ENCODE peak calls at places on chromosomes 5 and 9, in five cellular contexts. Y is naive thymus-derived CD8-positive, alpha-beta T cell; P is CD8-positive, alpha-beta T cell; F is stimulated activated CD8-positive, alpha-beta memory T cell treated with anti-CD3 and anti-CD28 coated beads, Interleukin-15, amount 100 ng/mL, for 24 hours; H is NCI-H187. S is an unnamed sample.

GRCh38 chr9:88932766-88933165 is 58.5 kb upstream of the S1PR3 start:
- DNase-seq in Y (no peak), P (no peak), F (no peak), H (no peak), S (no peak)

GRCh38 chr5:55409775-55410174 is 102.0 kb downstream of the MTREX start:
- DNase-seq in Y (no peak), P (no peak), F (no peak), H (no peak), S (no peak)

GRCh38 chr9:129497064-129497836 is 123.7 kb downstream of the C9orf50 start:
- DNase-seq in Y (no peak), P (no peak), F (no peak), H (no peak), S (no peak)

GRCh38 chr9:4866239-4866969 is 73.7 kb downstream of the RCL1 start:
- DNase-seq in Y (no peak), P (no peak), F (no peak), H (no peak), S (no peak)

GRCh38 chr5:180801596-180802324 is 846 bp downstream of the MGAT1 start:
- DNase-seq in Y (no peak), P (no peak), F (no peak), H (no peak), S (no peak)

GRCh38 chr5:72082048-72082447 is 25.2 kb upstream of the MAP1B start:
- DNase-seq in Y (no peak), P (no peak), F (no peak), H (no peak), S (no peak)

GRCh38 chr9:127519301-127520166 is 68.2 kb downstream of the LRSAM1 start:
- DNase-seq in Y (no peak), P (no peak), F (no peak), H (no peak), S (no peak)

GRCh38 chr5:45578270-45578669 is 117.9 kb downstream of the HCN1 start:
- DNase-seq in Y (no peak), P (no peak), F (no peak), H (no peak), S (no peak)

GRCh38 chr5:73030995-73031394 is 75.2 kb downstream of the FCHO2 start:
- DNase-seq in Y (no peak), P (no peak), F (no peak), H (no peak), S (no peak)

GRCh38 chr9:35487066-35487465 is 2.8 kb upstream of the RUSC2 start:
- DNase-seq in Y (no peak), P (no peak), F (no peak), H (no peak), S (no peak)

GRCh38 chr9:134326754-134327526 is 685 bp downstream of the RXRA start:
- DNase-seq in Y (no peak), P (no peak), F (no peak), H (no peak), S (no peak)

GRCh38 chr9:105329729-105330082 is 85.3 kb downstream of the SLC44A1 start:
- DNase-seq in Y (no peak), P (no peak), F (no peak), H (no peak), S (no peak)

GRCh38 chr9:133664651-133665050 is 28.5 kb downstream of the DBH start:
- DNase-seq in Y (no peak), P (no peak), F (no peak), H (no peak), S (no peak)

GRCh38 chr5:137633896-137634295 is 102.0 kb downstream of the KLHL3 start:
- DNase-seq in Y (no peak), P (no peak), F (no peak), H (no peak), S (no peak)

GRCh38 chr5:116395178-116395577 is 179.4 kb downstream of the SEMA6A start:
- DNase-seq in Y (no peak), P (no peak), F (no peak), H (peak; percentile 99), S (no peak)

GRCh38 chr5:159133041-159133741 is 33.5 kb upstream of the EBF1 start:
- DNase-seq in Y (no peak), P (no peak), F (no peak), H (peak; percentile 2), S (peak; percentile 41)

GRCh38 chr5:166845044-166845443 is 1446.4 kb upstream of the WWC1 start:
- DNase-seq in Y (no peak), P (no peak), F (no peak), H (no peak), S (no peak)

GRCh38 chr9:2664675-2665065 is 43.1 kb downstream of the VLDLR start:
- DNase-seq in Y (no peak), P (no peak), F (no peak), H (no peak), S (no peak)

GRCh38 chr5:81626524-81626923 is 124.4 kb downstream of the SSBP2 start:
- DNase-seq in Y (no peak), P (no peak), F (no peak), H (no peak), S (no peak)

GRCh38 chr5:149367249-149367971 is 9.6 kb downstream of the PCYOX1L start:
- DNase-seq in Y (peak; percentile 17), P (peak; percentile 35), F (no peak), H (peak; percentile 67), S (peak; percentile 49)

GRCh38 chr5:55407059-55407684 is 99.4 kb downstream of the MTREX start:
- DNase-seq in Y (no peak), P (no peak), F (no peak), H (no peak), S (no peak)

GRCh38 chr5:72625369-72625768 is 118.2 kb upstream of the ZNF366 start:
- DNase-seq in Y (no peak), P (no peak), F (no peak), H (no peak), S (no peak)

GRCh38 chr5:144510845-144511580 is 340.3 kb downstream of the KCTD16 start:
- DNase-seq in Y (no peak), P (no peak), F (no peak), H (no peak), S (no peak)

GRCh38 chr9:36325081-36325828 is 67.0 kb upstream of the GNE start:
- DNase-seq in Y (no peak), P (no peak), F (no peak), H (no peak), S (no peak)

GRCh38 chr5:177972613-177973012 is 23.4 kb downstream of the PROP1 start:
- DNase-seq in Y (no peak), P (no peak), F (no peak), H (no peak), S (no peak)

GRCh38 chr5:181044662-181045305 is 4.7 kb downstream of the BTNL9 start:
- DNase-seq in Y (no peak), P (no peak), F (no peak), H (no peak), S (no peak)

GRCh38 chr9:32525506-32525905 is 490 bp downstream of the RIGI start:
- DNase-seq in Y (no peak), P (no peak), F (no peak), H (no peak), S (peak; percentile 16)

GRCh38 chr5:130067364-130067763 is 163.1 kb downstream of the CHSY3 start:
- DNase-seq in Y (no peak), P (no peak), F (no peak), H (no peak), S (no peak)

GRCh38 chr9:136659861-136660784 is 2.6 kb upstream of the EGFL7 start:
- DNase-seq in Y (no peak), P (no peak), F (no peak), H (no peak), S (no peak)

GRCh38 chr5:78472469-78473106 is 112.2 kb downstream of the SCAMP1 start:
- DNase-seq in Y (no peak), P (no peak), F (no peak), H (no peak), S (no peak)